ENCODE peak calls at places on chromosome X, in five cellular contexts. N is NCI-H2081, G is COR-L47, K is left ventricle myocardium inferior, C is RPMI7951. V is an unnamed sample.

GRCh38 chrX:149938427-149939270 is at the start of gene EOLA2:
- DNase-seq in C (peak), K (peak), G (peak), N (peak), V (peak)

GRCh38 chrX:8668797-8669196 is 63.1 kb downstream of the ANOS1 start:
- DNase-seq in C (no peak), N (no peak), K (no peak), G (no peak), V (no peak)

GRCh38 chrX:38117485-38117884 is 103.2 kb downstream of the SRPX start:
- DNase-seq in K (no peak), C (peak), N (peak), G (no peak), V (no peak)

GRCh38 chrX:71492086-71493065 is 40.5 kb upstream of the OGT start:
- DNase-seq in G (no peak), C (peak), N (no peak), K (peak), V (no peak)

GRCh38 chrX:49155243-49155899 is 7.2 kb upstream of the MAGIX start:
- DNase-seq in K (no peak), N (no peak), G (peak), C (peak), V (peak)

GRCh38 chrX:154013614-154014360 is 5.9 kb downstream of the IRAK1 start:
- DNase-seq in C (peak), K (no peak), N (no peak), G (no peak), V (no peak)

GRCh38 chrX:57951666-57952319 is 41.5 kb upstream of the ZXDA start:
- DNase-seq in K (peak), G (no peak), C (no peak), N (no peak), V (no peak)

GRCh38 chrX:1551959-1552546 is 15.1 kb upstream of the P2RY8 start:
- DNase-seq in G (no peak), N (no peak), C (no peak), K (no peak), V (no peak)

GRCh38 chrX:6021316-6022091 is 207.2 kb downstream of the NLGN4X start:
- DNase-seq in C (peak), K (no peak), G (no peak), N (peak), V (peak)

GRCh38 chrX:11672213-11672612 is 6.5 kb upstream of the ARHGAP6 start:
- DNase-seq in G (no peak), C (no peak), N (no peak), K (no peak), V (no peak)

V was measured in foreskin melanocyte.